ENCODE peak calls at places on chromosome 10, in six cellular contexts. Q is coronary artery, V is WTC11, O is MCF 10A, Z is epithelial cell of proximal tubule, W is heart left ventricle. I is an unnamed sample.

GRCh38 chr10:34161948-34162347 is 653.1 kb downstream of the PARD3 start:
- DNase-seq in O (no peak), Q (no peak), W (no peak), Z (no peak), V (no peak), I (no peak)

GRCh38 chr10:127973810-127974311 is 67.0 kb downstream of the PTPRE start:
- DNase-seq in Z (no peak), W (no peak), V (peak), O (no peak), Q (peak), I (no peak)

GRCh38 chr10:118569241-118569881 is 26.1 kb downstream of the PRLHR start:
- DNase-seq in Q (no peak), Z (no peak), V (no peak), O (peak), W (no peak), I (peak)

GRCh38 chr10:129938460-129938859 is 25.6 kb downstream of the EBF3 start:
- DNase-seq in Z (no peak), Q (no peak), O (no peak), W (no peak), V (no peak), I (no peak)

GRCh38 chr10:85601526-85601925 is 765.1 kb downstream of the GRID1 start:
- DNase-seq in Z (no peak), W (no peak), V (no peak), Q (no peak), O (no peak), I (peak)

GRCh38 chr10:130080461-130080814 is 30.2 kb downstream of the C10orf143 start:
- DNase-seq in Z (no peak), Q (no peak), W (no peak), O (no peak), V (no peak), I (no peak)

GRCh38 chr10:129964611-129965417 is 740 bp upstream of the EBF3 start:
- DNase-seq in Z (no peak), O (no peak), W (no peak), Q (peak), V (peak), I (no peak)

GRCh38 chr10:80500572-80501380 is 36.9 kb upstream of the SH2D4B start:
- DNase-seq in W (peak), O (peak), Q (no peak), Z (no peak), V (no peak), I (no peak)

GRCh38 chr10:12466701-12467100 is 117.4 kb downstream of the CAMK1D start:
- DNase-seq in Q (no peak), O (peak), V (no peak), W (no peak), Z (no peak), I (no peak)

GRCh38 chr10:3486346-3487065 is 298.5 kb downstream of the KLF6 start:
- DNase-seq in Q (no peak), Z (peak), W (no peak), V (peak), O (peak), I (no peak)

GRCh38 chr10:86083664-86084175 is 282.9 kb downstream of the GRID1 start:
- DNase-seq in O (no peak), W (no peak), Q (peak), V (no peak), Z (no peak), I (no peak)

GRCh38 chr10:69863580-69863979 is 61.9 kb downstream of the COL13A1 start:
- DNase-seq in Z (no peak), W (no peak), V (no peak), O (peak), Q (no peak), I (no peak)

GRCh38 chr10:123062726-123063125 is 53.9 kb downstream of the ACADSB start:
- DNase-seq in Z (no peak), V (no peak), W (no peak), O (peak), Q (no peak), I (no peak)

GRCh38 chr10:113459672-113460280 is 93.1 kb upstream of the HABP2 start:
- DNase-seq in O (no peak), W (no peak), V (no peak), Z (no peak), Q (no peak), I (no peak)

GRCh38 chr10:102994551-102995295 is 76.6 kb downstream of the CNNM2 start:
- DNase-seq in Z (no peak), V (no peak), O (no peak), W (no peak), Q (no peak), I (no peak)

GRCh38 chr10:75397571-75397921 is 4.0 kb downstream of the ZNF503 start:
- DNase-seq in Q (no peak), O (no peak), V (no peak), W (no peak), Z (no peak), I (no peak)

GRCh38 chr10:86364551-86365345 is 1.8 kb downstream of the GRID1 start:
- DNase-seq in W (no peak), O (no peak), Z (no peak), Q (peak), V (peak), I (no peak)

GRCh38 chr10:47318706-47319105 is 3.5 kb upstream of the GDF2 start:
- DNase-seq in Z (no peak), W (no peak), O (peak), V (no peak), Q (no peak), I (no peak)

GRCh38 chr10:59852671-59853070 is 53.7 kb downstream of the CCDC6 start:
- DNase-seq in W (no peak), Q (no peak), V (no peak), Z (no peak), O (no peak), I (no peak)

GRCh38 chr10:86872757-86873156 is 84.7 kb downstream of the MMRN2 start:
- DNase-seq in Z (no peak), V (peak), O (no peak), Q (no peak), W (no peak), I (no peak)

GRCh38 chr10:25465582-25466372 is 291.0 kb downstream of the GPR158 start:
- DNase-seq in W (no peak), Q (no peak), Z (no peak), O (no peak), V (no peak), I (no peak)

GRCh38 chr10:80260295-80261243 is 28.9 kb downstream of the MAT1A start:
- DNase-seq in W (no peak), Q (no peak), V (peak), Z (no peak), O (peak), I (no peak)

GRCh38 chr10:125102216-125102615 is 58.1 kb downstream of the CTBP2 start:
- DNase-seq in O (peak), Q (no peak), Z (no peak), V (no peak), W (no peak), I (no peak)

GRCh38 chr10:133274751-133275682 is 1.7 kb downstream of the ADAM8 start:
- DNase-seq in Q (no peak), W (no peak), V (no peak), O (peak), Z (no peak), I (no peak)

GRCh38 chr10:34031410-34031809 is 696.9 kb upstream of the NRP1 start:
- DNase-seq in Z (no peak), O (peak), Q (peak), W (peak), V (no peak), I (no peak)

GRCh38 chr10:63865210-63865609 is 344.0 kb downstream of the REEP3 start:
- DNase-seq in W (no peak), Q (no peak), O (no peak), Z (no peak), V (no peak), I (no peak)

GRCh38 chr10:29023678-29024077 is 265.2 kb upstream of the LYZL1 start:
- DNase-seq in Z (no peak), O (peak), V (no peak), W (no peak), Q (no peak), I (no peak)

GRCh38 chr10:29022513-29022912 is 266.4 kb upstream of the LYZL1 start:
- DNase-seq in W (no peak), V (no peak), Z (no peak), O (no peak), Q (no peak), I (no peak)

GRCh38 chr10:29028486-29028885 is 260.4 kb upstream of the LYZL1 start:
- DNase-seq in Z (no peak), Q (no peak), W (no peak), V (no peak), O (no peak), I (no peak)

GRCh38 chr10:29026802-29027201 is 262.1 kb upstream of the LYZL1 start:
- DNase-seq in O (no peak), Z (no peak), Q (no peak), V (no peak), W (no peak), I (no peak)

GRCh38 chr10:29026065-29026797 is 262.6 kb upstream of the LYZL1 start:
- DNase-seq in O (no peak), W (no peak), Z (no peak), Q (no peak), V (peak), I (no peak)
- TF ChIP-seq CTCF in O (no peak), W (no peak), Z (no peak), Q (no peak), V (no peak), I (no peak)

DNA sequence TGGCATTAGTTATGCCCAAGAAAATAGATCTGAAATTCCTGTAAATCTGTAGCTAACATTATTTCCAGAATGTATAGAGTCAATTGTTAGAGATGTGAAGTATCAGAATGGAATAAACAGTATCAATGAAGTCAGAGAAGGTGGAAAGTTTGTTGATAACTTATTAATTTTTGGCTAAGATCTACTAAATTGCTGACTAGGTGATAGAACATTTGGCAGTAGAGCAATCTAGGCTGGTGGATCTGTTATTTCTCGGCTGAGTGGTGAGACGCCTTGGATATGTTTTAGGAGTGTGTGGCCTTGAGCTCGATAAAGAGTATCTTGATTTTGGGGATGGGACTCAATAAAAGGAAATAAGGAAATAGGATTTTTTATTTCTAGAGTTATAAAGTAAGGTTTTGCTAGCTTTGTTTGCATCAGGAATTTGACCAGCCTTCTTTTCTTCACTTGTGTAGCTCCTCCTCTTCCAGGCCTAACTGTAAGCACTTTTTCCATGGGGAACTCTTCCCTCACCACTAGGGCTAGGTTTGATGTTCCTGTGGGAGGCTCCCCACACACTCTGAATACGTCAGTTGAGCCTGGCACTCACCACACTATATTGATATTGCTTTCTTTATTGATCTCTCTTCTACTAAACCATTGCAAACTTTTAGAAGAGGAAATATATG is 86.8 kb upstream of the CSTF2T start:
- DNase-seq in V (no peak), Z (no peak), W (no peak), O (no peak), Q (no peak), I (no peak)
- TF ChIP-seq CTCF in V (no peak), Z (no peak), W (no peak), O (no peak), Q (no peak), I (no peak)

GRCh38 chr10:61020420-61021158 is 76.6 kb upstream of the RHOBTB1 start:
- DNase-seq in Z (no peak), Q (no peak), O (no peak), W (no peak), V (no peak), I (no peak)

GRCh38 chr10:61028861-61029361 is 84.9 kb upstream of the RHOBTB1 start:
- DNase-seq in W (no peak), Z (peak), V (no peak), O (no peak), Q (no peak), I (no peak)

GRCh38 chr10:61021926-61022325 is 77.9 kb upstream of the RHOBTB1 start:
- DNase-seq in W (no peak), Q (no peak), O (no peak), V (no peak), Z (no peak), I (no peak)

GRCh38 chr10:61023053-61023452 is 79.1 kb upstream of the RHOBTB1 start:
- DNase-seq in Q (no peak), V (no peak), W (no peak), Z (no peak), O (no peak), I (no peak)

GRCh38 chr10:61024801-61025201 is 80.8 kb upstream of the RHOBTB1 start:
- DNase-seq in Z (no peak), V (peak), Q (no peak), W (no peak), O (peak), I (no peak)
- TF ChIP-seq CTCF in Z (peak), V (peak), Q (no peak), W (peak), O (no peak), I (peak)

GRCh38 chr10:29554660-29555059 is 80.1 kb downstream of the SVIL start:
- DNase-seq in Z (no peak), O (peak), W (no peak), Q (no peak), V (no peak), I (no peak)
- TF ChIP-seq CTCF in Z (peak), O (no peak), W (no peak), Q (no peak), V (no peak), I (peak)

GRCh38 chr10:42864575-42864974 is 82.0 kb downstream of the BMS1 start:
- DNase-seq in W (no peak), Z (no peak), O (peak), V (peak), Q (no peak), I (no peak)
- TF ChIP-seq CTCF in W (no peak), Z (peak), O (no peak), V (no peak), Q (no peak), I (peak)

DNA sequence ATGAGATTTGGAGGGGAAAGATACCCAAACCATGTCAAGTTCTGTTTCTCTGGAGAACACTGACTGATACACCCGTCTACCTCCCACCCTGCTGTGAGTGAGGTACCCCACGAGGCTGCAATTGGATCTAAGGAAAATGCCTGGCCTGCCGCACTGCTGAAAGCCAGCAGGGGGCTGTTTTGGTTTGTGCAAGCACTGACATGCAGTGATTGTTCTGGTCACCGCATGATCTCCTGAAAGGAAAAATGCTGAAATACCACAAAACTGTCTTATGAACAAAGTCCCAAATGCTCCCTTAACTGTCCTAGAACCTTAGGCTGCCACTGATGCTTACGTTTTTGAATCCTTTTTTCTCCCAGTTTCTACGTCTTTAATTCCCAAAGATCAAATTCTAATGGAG is 132.7 kb downstream of the JCAD start:
- DNase-seq in O (peak), V (peak), Z (no peak), Q (no peak), W (no peak), I (no peak)
- TF ChIP-seq CTCF in O (peak), V (no peak), Z (peak), Q (peak), W (peak), I (peak)